ENCODE peak calls at places on chromosome 20, in ten cellular contexts. H is neural progenitor cell; V is cardiac muscle cell; I is suprapubic skin; P is fibroblast of lung; L is CD8-positive, alpha-beta T cell; C is BJ; B is heart right ventricle; D is AG04450; A is heart left ventricle. Z is an unnamed sample. For H3K27me3, the result is how much of the 10 kb centered on the place peaks cover.

GRCh38 chr20:4633780-4634179 is 87.9 kb upstream of the PRND start:
- DNase-seq in H (no peak), V (peak), I (no peak), P (peak), L (no peak), C (peak), B (no peak), D (peak), A (peak), Z (no peak)

GRCh38 chr20:62950741-62951140 is 1.8 kb upstream of the SLC17A9 start:
- DNase-seq in H (no peak), V (no peak), I (no peak), P (no peak), L (no peak), C (no peak), B (no peak), D (no peak), A (no peak), Z (no peak)

GRCh38 chr20:62628691-62629090 is 13.6 kb upstream of the SLCO4A1 start:
- DNase-seq in H (no peak), V (no peak), I (no peak), P (no peak), L (no peak), C (no peak), B (no peak), D (no peak), A (no peak), Z (no peak)

GRCh38 chr20:732727-733126 is 35.6 kb downstream of the SLC52A3 start:
- DNase-seq in H (no peak), V (no peak), I (no peak), P (no peak), L (no peak), C (no peak), B (no peak), D (no peak), A (no peak), Z (no peak)

GRCh38 chr20:1907586-1907985 is 12.4 kb downstream of the SIRPA start:
- DNase-seq in H (no peak), V (peak), I (no peak), P (peak), L (no peak), C (no peak), B (no peak), D (no peak), A (peak), Z (no peak)

GRCh38 chr20:60053813-60054190 is 95.6 kb downstream of the CDH26 start:
- DNase-seq in H (no peak), V (no peak), I (no peak), P (no peak), L (no peak), C (no peak), B (no peak), D (no peak), A (no peak), Z (no peak)

GRCh38 chr20:14335122-14335521 is 2.3 kb downstream of the FLRT3 start:
- DNase-seq in H (no peak), V (no peak), I (no peak), P (no peak), L (no peak), C (no peak), B (no peak), D (no peak), A (no peak), Z (no peak)

GRCh38 chr20:62232764-62233645 is 5.3 kb upstream of the OSBPL2 start:
- DNase-seq in H (no peak), V (no peak), I (no peak), P (no peak), L (no peak), C (no peak), B (peak), D (no peak), A (peak), Z (no peak)

GRCh38 chr20:62239278-62239879 is 1.1 kb downstream of the OSBPL2 start:
- DNase-seq in H (no peak), V (no peak), I (no peak), P (no peak), L (no peak), C (no peak), B (no peak), D (no peak), A (no peak), Z (no peak)

GRCh38 chr20:41002842-41003142 is 25.8 kb upstream of the TOP1 start:
- DNase-seq in H (no peak), V (no peak), I (no peak), P (no peak), L (no peak), C (no peak), B (no peak), D (no peak), A (no peak), Z (no peak)

GRCh38 chr20:4813839-4814695 is 92.4 kb downstream of the PRND start:
- DNase-seq in H (no peak), V (no peak), I (peak), P (no peak), L (peak), C (no peak), B (no peak), D (no peak), A (no peak), Z (no peak)

GRCh38 chr20:17364681-17365080 is 137.8 kb downstream of the PCSK2 start:
- DNase-seq in H (no peak), V (no peak), I (no peak), P (no peak), L (no peak), C (no peak), B (no peak), D (no peak), A (no peak), Z (no peak)

GRCh38 chr20:58625585-58625984 is 25.5 kb upstream of the STX16 start:
- DNase-seq in H (no peak), V (no peak), I (no peak), P (no peak), L (no peak), C (no peak), B (no peak), D (no peak), A (no peak), Z (no peak)

GRCh38 chr20:4973330-4974097 is 27.8 kb downstream of the SLC23A2 start:
- DNase-seq in H (no peak), V (peak), I (peak), P (peak), L (peak), C (peak), B (peak), D (peak), A (peak), Z (no peak)

GRCh38 chr20:44716309-44717106 is 1.3 kb downstream of the CCN5 start:
- DNase-seq in H (no peak), V (no peak), I (no peak), P (no peak), L (no peak), C (no peak), B (no peak), D (no peak), A (no peak), Z (no peak)

GRCh38 chr20:53831812-53832211 is 238.2 kb upstream of the ZNF217 start:
- DNase-seq in H (no peak), V (no peak), I (no peak), P (no peak), L (no peak), C (no peak), B (no peak), D (no peak), A (no peak), Z (no peak)

GRCh38 chr20:18255526-18255925 is 32.8 kb upstream of the ZNF133 start:
- DNase-seq in H (no peak), V (no peak), I (no peak), P (no peak), L (no peak), C (no peak), B (no peak), D (no peak), A (no peak), Z (no peak)

GRCh38 chr20:4060054-4060795 is 44.9 kb upstream of the RNF24 start:
- DNase-seq in H (no peak), V (no peak), I (peak), P (no peak), L (no peak), C (no peak), B (peak), D (no peak), A (peak), Z (no peak)

GRCh38 chr20:40744494-40745175 is 55.6 kb upstream of the MAFB start:
- DNase-seq in H (no peak), V (no peak), I (no peak), P (no peak), L (no peak), C (no peak), B (no peak), D (no peak), A (no peak), Z (no peak)

GRCh38 chr20:24620937-24621519 is 151.6 kb downstream of the SYNDIG1 start:
- DNase-seq in H (no peak), V (no peak), I (no peak), P (no peak), L (no peak), C (no peak), B (no peak), D (no peak), A (no peak), Z (no peak)

GRCh38 chr20:64107736-64108457 is 532 bp upstream of the NPBWR2 start:
- DNase-seq in H (no peak), V (no peak), I (no peak), P (no peak), L (no peak), C (no peak), B (no peak), D (no peak), A (peak), Z (no peak)

GRCh38 chr20:568097-568864 is 24.7 kb upstream of the CSNK2A1 start:
- DNase-seq in H (no peak), V (no peak), I (no peak), P (no peak), L (no peak), C (no peak), B (peak), D (no peak), A (peak), Z (no peak)

GRCh38 chr20:50191566-50192363 is 1.1 kb downstream of the CEBPB start:
- DNase-seq in H (peak), V (peak), I (no peak), P (no peak), L (peak), C (no peak), B (peak), D (no peak), A (peak), Z (no peak)
- H3K27me3 ChIP-seq in H (under half), V (under half), I (under half), P (under half), L (under half), C (under half), B (under half), D (under half), A (under half), Z (under half)

DNA sequence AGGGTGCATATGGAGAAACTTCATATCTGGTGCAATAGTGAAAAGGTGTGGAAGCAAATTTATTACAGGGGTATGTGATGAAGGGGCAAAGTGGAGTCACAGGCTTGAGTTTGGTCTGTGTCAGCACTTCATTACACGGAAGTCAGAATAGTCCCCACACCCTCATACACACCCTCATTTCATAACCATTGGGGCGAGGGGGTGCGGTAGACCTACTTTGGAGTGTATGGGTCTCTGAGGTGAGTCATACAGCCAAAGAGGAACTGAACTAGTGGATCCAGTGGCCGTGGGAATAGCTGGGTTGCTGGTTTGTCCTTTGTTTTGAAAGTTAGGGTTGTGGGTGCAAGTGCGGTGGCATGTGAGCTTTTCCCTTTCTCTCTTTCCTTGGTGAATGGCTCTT is 3.3 kb downstream of the TM9SF4 start:
- DNase-seq in H (no peak), V (no peak), I (no peak), P (no peak), L (no peak), C (no peak), B (no peak), D (no peak), A (peak), Z (no peak)
- TF ChIP-seq CTCF in H (no peak), V (no peak), I (no peak), P (no peak), L (no peak), C (no peak), B (no peak), D (no peak), A (no peak), Z (no peak)

DNA sequence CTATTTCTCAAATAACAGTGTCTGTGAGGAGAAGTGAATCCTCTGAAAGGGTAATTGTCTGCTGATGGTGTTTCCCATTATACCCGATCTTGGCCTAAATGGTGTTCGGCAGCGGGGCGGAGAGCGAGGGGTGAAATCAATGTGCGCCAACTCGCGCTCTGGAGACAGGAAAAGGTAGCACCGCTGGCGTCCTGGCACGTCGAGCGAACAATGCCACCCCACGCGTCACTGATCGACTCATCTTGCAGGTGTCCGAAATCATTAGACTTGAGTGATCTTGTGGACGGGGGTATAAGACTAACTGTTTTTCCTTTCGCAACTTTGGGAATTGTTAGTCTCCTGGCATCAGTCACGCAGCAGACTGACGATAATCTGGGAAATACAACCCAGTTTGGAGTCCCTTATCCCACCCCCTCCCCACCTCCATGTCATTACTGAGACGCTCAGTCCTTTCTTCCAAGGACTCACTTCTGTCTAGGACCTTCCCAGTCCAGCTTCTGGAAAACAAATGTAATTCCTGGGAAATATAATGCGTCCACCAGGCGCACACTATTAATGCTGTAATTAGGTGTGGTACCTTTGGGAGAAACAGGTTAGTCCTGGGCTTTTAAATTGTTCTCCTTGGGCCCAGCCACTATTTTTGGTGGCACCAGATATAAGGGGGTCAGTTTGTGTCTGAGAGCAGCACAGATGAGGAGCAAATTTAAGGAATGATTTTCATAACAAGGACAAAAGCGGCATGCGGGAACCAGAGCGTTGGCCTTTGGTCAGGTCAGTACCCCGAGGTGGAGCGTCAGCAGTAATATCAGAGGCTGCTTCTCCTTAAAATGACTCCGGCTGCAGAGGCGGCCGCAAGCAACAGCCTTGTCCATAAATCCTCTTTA is 2.3 kb downstream of the LINC00237 start:
- DNase-seq in H (peak), V (no peak), I (no peak), P (no peak), L (no peak), C (no peak), B (no peak), D (no peak), A (no peak), Z (no peak)
- H3K27me3 ChIP-seq in H (half or more), V (half or more), I (half or more), P (half or more), L (half or more), C (half or more), B (half or more), D (half or more), A (half or more), Z (under half)

GRCh38 chr20:50788045-50788867 is 6.6 kb upstream of the BCAS4 start:
- DNase-seq in H (no peak), V (peak), I (no peak), P (peak), L (no peak), C (peak), B (no peak), D (peak), A (peak), Z (no peak)
- TF ChIP-seq CTCF in H (peak), V (peak), I (no peak), P (peak), L (no peak), C (peak), B (no peak), D (peak), A (no peak), Z (no peak)

GRCh38 chr20:43545837-43546578 is 12.8 kb upstream of the SGK2 start:
- DNase-seq in H (no peak), V (no peak), I (no peak), P (no peak), L (no peak), C (no peak), B (no peak), D (no peak), A (no peak), Z (no peak)
- H3K27me3 ChIP-seq in H (under half), V (under half), I (under half), P (under half), L (under half), C (under half), B (under half), D (under half), A (under half), Z (under half)

Z was measured in thoracic aorta.